ENCODE peak calls at places on chromosomes 13 and 19, in seven cellular contexts. U, O, C, D, J, G and Y are unnamed samples.

GRCh38 chr13:25679936-25680335 is 308.2 kb downstream of the ATP8A2 start:
- DNase-seq in U (no peak), O (no peak), C (no peak), D (no peak), J (no peak), G (no peak), Y (no peak)

GRCh38 chr19:18857223-18857622 is 25.5 kb downstream of the UPF1 start:
- DNase-seq in U (no peak), O (no peak), C (no peak), D (no peak), J (no peak), G (no peak), Y (no peak)

GRCh38 chr13:26052136-26052736 is 420 bp upstream of the SHISA2 start:
- DNase-seq in U (no peak), O (no peak), C (no peak), D (no peak), J (peak), G (no peak), Y (no peak)

GRCh38 chr19:44607049-44607448 is 6.3 kb upstream of the IGSF23 start:
- DNase-seq in U (peak), O (peak), C (no peak), D (peak), J (no peak), G (no peak), Y (no peak)

GRCh38 chr19:28485300-28485699 is 727.7 kb downstream of the UQCRFS1 start:
- DNase-seq in U (no peak), O (peak), C (no peak), D (no peak), J (no peak), G (no peak), Y (no peak)

GRCh38 chr13:36795463-36795862 is 23.6 kb upstream of the RFXAP start:
- DNase-seq in U (no peak), O (no peak), C (no peak), D (no peak), J (no peak), G (no peak), Y (no peak)

GRCh38 chr13:67094952-67095351 is 135.2 kb downstream of the PCDH9 start:
- DNase-seq in U (peak), O (peak), C (no peak), D (no peak), J (no peak), G (no peak), Y (no peak)

GRCh38 chr13:48950507-48950886 is 25.2 kb upstream of the FNDC3A start:
- DNase-seq in U (no peak), O (peak), C (no peak), D (no peak), J (no peak), G (no peak), Y (no peak)

GRCh38 chr13:99258946-99259345 is 767 bp upstream of the GPR18 start:
- DNase-seq in U (no peak), O (no peak), C (no peak), D (no peak), J (no peak), G (no peak), Y (no peak)

GRCh38 chr13:44474122-44474910 is 100.7 kb downstream of the SERP2 start:
- DNase-seq in U (peak), O (peak), C (no peak), D (peak), J (no peak), G (no peak), Y (no peak)

GRCh38 chr13:94309997-94310842 is 169.3 kb downstream of the DCT start:
- DNase-seq in U (peak), O (peak), C (no peak), D (peak), J (no peak), G (no peak), Y (no peak)